ENCODE peak calls at places on chromosomes 2 and 18, in five cellular contexts. O is NCI-H2107, D is pancreas, V is GM23248, M is amygdala. H is an unnamed sample.

GRCh38 chr18:4353853-4354418 is 101.2 kb downstream of the DLGAP1 start:
- DNase-seq in O (no peak), D (no peak), V (no peak), M (no peak), H (no peak)

GRCh38 chr2:218823456-218823855 is 8.1 kb downstream of the PRKAG3 start:
- DNase-seq in O (no peak), D (no peak), V (no peak), M (no peak), H (no peak)

GRCh38 chr2:231701456-231702373 is 6.6 kb upstream of the PTMA start:
- DNase-seq in O (peak; percentile 87), D (peak; percentile 64), V (peak; percentile 65), M (no peak), H (peak; percentile 96)

GRCh38 chr18:22848618-22849017 is 84.5 kb upstream of the RBBP8 start:
- DNase-seq in O (no peak), D (no peak), V (peak; percentile 96), M (no peak), H (no peak)

GRCh38 chr2:236872015-236872414 is 213.7 kb upstream of the COPS8 start:
- DNase-seq in O (no peak), D (no peak), V (peak; percentile 4), M (no peak), H (no peak)

GRCh38 chr18:46793565-46793964 is 36.7 kb upstream of the ST8SIA5 start:
- DNase-seq in O (peak; percentile 14), D (no peak), V (no peak), M (no peak), H (peak; percentile 49)

GRCh38 chr18:38751897-38752296 is 1186.3 kb upstream of the CELF4 start:
- DNase-seq in O (no peak), D (no peak), V (no peak), M (peak; percentile 50), H (no peak)

GRCh38 chr18:78781601-78781960 is 198.0 kb upstream of the SALL3 start:
- DNase-seq in O (no peak), D (no peak), V (no peak), M (no peak), H (no peak)

GRCh38 chr18:35143615-35144596 is 96.9 kb upstream of the ZNF397 start:
- DNase-seq in O (peak; percentile 51), D (peak; percentile 62), V (peak; percentile 77), M (no peak), H (peak; percentile 78)

H was measured in DMS79 treated with DMSO at 0.1 percent for 48 hours.